ENCODE peak calls at places on chromosomes 5 and 9, in four cellular contexts. K is pancreas, U is breast epithelium, H is body of pancreas. R is an unnamed sample.

GRCh38 chr5:132079081-132079480 is 5.5 kb downstream of the CSF2 start:
- DNase-seq in K (no peak), U (no peak), H (no peak), R (no peak)

GRCh38 chr5:151222054-151222768 is 1.7 kb downstream of the CCDC69 start:
- DNase-seq in K (peak; percentile 81), U (no peak), H (peak; percentile 84), R (no peak)

GRCh38 chr9:116504081-116504480 is 183.0 kb upstream of the TRIM32 start:
- DNase-seq in K (no peak), U (no peak), H (no peak), R (no peak)

GRCh38 chr5:76544268-76544926 is 78.8 kb downstream of the F2RL2 start:
- DNase-seq in K (peak; percentile 77), U (no peak), H (peak; percentile 87), R (peak; percentile 28)

GRCh38 chr5:137320056-137321045 is 178.8 kb downstream of the SPOCK1 start:
- DNase-seq in K (no peak), U (no peak), H (peak; percentile 54), R (peak; percentile 74)

GRCh38 chr5:34847056-34847455 is 8.1 kb downstream of the TTC23L start:
- DNase-seq in K (no peak), U (no peak), H (no peak), R (no peak)

GRCh38 chr5:9582406-9582805 is 36.5 kb upstream of the SEMA5A start:
- DNase-seq in K (no peak), U (no peak), H (no peak), R (no peak)

GRCh38 chr9:100521282-100521681 is 48.3 kb downstream of the TMEFF1 start:
- DNase-seq in K (no peak), U (no peak), H (no peak), R (no peak)

GRCh38 chr5:161085081-161085480 is 233.1 kb upstream of the ATP10B start:
- DNase-seq in K (no peak), U (no peak), H (no peak), R (no peak)

GRCh38 chr9:22401671-22402070 is 45.0 kb upstream of the DMRTA1 start:
- DNase-seq in K (no peak), U (no peak), H (no peak), R (peak; percentile 49)

GRCh38 chr5:119515192-119515591 is 62.9 kb downstream of the HSD17B4 start:
- DNase-seq in K (no peak), U (no peak), H (no peak), R (peak; percentile 9)

GRCh38 chr5:110909415-110909814 is 162.1 kb upstream of the TSLP start:
- DNase-seq in K (no peak), U (no peak), H (no peak), R (no peak)

GRCh38 chr9:78121488-78121887 is 89.9 kb upstream of the GNAQ start:
- DNase-seq in K (peak; percentile 36), U (peak; percentile 65), H (peak; percentile 75), R (peak; percentile 41)

GRCh38 chr9:122333169-122333808 is 37.5 kb upstream of the PTGS1 start:
- DNase-seq in K (no peak), U (no peak), H (no peak), R (no peak)

DNA sequence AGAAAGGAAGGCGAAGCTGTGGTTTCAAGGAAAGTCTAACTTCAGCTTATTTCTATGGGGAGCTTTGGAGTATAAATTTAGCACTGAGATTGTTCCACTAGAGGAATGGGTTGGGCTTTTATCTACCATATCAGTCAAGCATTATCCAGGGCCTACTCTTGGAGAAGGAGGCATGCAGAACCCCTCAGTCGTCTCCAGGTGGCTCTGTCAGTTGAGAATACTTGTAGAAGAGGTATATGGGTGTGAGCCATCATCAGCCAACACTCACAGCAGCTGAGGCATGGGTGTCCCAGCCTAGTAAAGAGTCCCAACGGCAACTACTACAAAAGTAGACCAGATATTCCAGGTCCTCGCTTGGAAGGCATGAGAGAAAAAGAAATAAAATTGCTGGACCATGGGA is 548.5 kb upstream of the GRAMD2B start:
- DNase-seq in K (no peak), U (no peak), H (no peak), R (no peak)
- TF ChIP-seq CTCF in K (no peak), U (no peak), H (no peak), R (no peak)

GRCh38 chr5:79829260-79829659 is 139.6 kb downstream of the CMYA5 start:
- DNase-seq in K (no peak), U (no peak), H (no peak), R (no peak)
- TF ChIP-seq CTCF in K (no peak), U (no peak), H (no peak), R (peak; percentile 17)

DNA sequence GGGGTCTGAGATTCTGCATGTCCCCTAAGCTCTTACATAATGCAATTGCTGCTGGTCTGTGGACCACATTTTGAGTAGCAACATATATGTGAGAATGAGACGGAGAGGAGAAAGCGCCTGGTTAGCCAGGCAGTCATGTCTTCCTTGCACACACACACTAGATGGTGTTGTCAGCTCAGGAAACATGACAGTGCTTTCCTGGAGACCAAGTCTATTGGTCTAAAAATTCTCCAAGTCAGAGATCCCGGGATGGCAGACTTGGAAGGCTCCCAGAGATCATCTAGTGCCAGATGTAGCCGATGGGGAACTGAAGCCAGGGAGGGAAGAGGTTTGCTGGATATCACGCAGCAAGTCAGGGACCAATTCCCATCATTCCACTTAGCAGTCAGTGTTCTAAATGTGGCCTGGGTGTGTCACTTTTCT is 53.4 kb downstream of the GALNT12 start:
- DNase-seq in K (peak; percentile 46), U (no peak), H (peak; percentile 74), R (peak; percentile 58)
- TF ChIP-seq CTCF in K (no peak), U (no peak), H (peak; percentile 72), R (peak; percentile 63)

DNA sequence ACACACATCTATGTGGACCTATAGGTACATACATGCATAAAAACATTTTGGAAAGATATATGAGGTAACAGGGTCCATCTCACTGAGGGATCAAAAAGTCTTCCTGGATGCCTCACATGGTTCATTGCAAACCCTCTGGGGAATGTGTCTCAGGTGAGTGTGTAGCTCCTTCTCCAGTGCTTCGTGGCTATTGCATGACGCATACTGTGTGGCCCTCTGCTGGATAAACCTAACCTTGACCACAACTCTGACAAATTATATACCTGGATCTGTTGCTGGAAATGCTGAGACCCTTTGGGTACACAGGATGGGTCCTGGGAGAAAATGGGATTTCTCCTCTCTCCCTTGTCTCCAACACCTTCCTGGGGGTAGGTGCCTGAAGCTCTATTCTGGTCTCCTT is 91.9 kb downstream of the JAKMIP2 start:
- DNase-seq in K (no peak), U (no peak), H (peak; percentile 29), R (no peak)
- TF ChIP-seq CTCF in K (no peak), U (no peak), H (peak; percentile 28), R (no peak)

GRCh38 chr5:124868661-124869060 is 122.2 kb upstream of the ZNF608 start:
- DNase-seq in K (no peak), U (no peak), H (no peak), R (no peak)

GRCh38 chr5:124866355-124867063 is 120.1 kb upstream of the ZNF608 start:
- DNase-seq in K (no peak), U (no peak), H (no peak), R (no peak)

GRCh38 chr5:124869481-124870033 is 123.1 kb upstream of the ZNF608 start:
- DNase-seq in K (no peak), U (no peak), H (no peak), R (no peak)

GRCh38 chr5:124867064-124867707 is 120.7 kb upstream of the ZNF608 start:
- DNase-seq in K (no peak), U (no peak), H (no peak), R (peak; percentile 72)

GRCh38 chr5:124865603-124866354 is 119.3 kb upstream of the ZNF608 start:
- DNase-seq in K (no peak), U (no peak), H (no peak), R (no peak)
- TF ChIP-seq CTCF in K (no peak), U (no peak), H (no peak), R (no peak)

GRCh38 chr9:129077236-129077635 is 3.7 kb upstream of the DOLPP1 start:
- DNase-seq in K (no peak), U (no peak), H (no peak), R (no peak)
- TF ChIP-seq CTCF in K (no peak), U (no peak), H (no peak), R (no peak)

DNA sequence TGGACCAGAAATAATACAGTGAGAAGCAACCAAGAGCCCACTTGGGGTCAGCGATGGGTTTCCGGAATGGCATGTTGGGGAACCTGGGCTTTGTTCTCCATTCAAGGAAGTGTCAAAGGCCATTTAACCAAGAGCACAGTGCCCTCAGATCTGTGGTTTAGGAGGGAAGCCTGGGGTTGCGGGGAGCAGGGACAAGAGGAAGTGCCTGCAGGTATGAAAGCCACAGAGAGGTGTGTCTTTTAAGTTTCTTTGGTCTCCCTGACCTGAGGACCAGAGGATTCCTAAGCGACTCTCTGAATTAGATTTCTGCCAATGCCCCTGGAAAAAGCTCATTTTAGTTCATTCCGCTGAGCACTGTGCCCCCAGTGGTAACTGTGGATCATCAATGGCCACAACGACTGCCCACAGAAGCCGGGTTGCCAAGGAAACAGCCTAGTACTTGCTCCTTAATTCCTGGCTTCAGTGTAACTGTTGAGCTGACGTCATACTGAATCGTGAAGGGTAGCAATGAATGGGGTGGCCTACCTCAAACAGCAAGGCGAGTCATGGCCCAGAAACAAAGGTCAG is 107.3 kb upstream of the SPIN1 start:
- DNase-seq in K (no peak), U (no peak), H (no peak), R (peak; percentile 31)
- TF ChIP-seq CTCF in K (no peak), U (no peak), H (no peak), R (no peak)

GRCh38 chr5:172187118-172188032 is 649 bp downstream of the STK10 start:
- DNase-seq in K (peak; percentile 63), U (no peak), H (peak; percentile 67), R (peak; percentile 27)

GRCh38 chr5:172188033-172188892 is at the start of gene STK10:
- DNase-seq in K (peak; percentile 94), U (peak; percentile 83), H (peak; percentile 93), R (peak; percentile 59)

GRCh38 chr5:172185096-172185461 is 2.9 kb downstream of the STK10 start:
- DNase-seq in K (no peak), U (no peak), H (no peak), R (no peak)

GRCh38 chr5:172183881-172184280 is 4.1 kb downstream of the STK10 start:
- DNase-seq in K (no peak), U (no peak), H (no peak), R (no peak)

DNA sequence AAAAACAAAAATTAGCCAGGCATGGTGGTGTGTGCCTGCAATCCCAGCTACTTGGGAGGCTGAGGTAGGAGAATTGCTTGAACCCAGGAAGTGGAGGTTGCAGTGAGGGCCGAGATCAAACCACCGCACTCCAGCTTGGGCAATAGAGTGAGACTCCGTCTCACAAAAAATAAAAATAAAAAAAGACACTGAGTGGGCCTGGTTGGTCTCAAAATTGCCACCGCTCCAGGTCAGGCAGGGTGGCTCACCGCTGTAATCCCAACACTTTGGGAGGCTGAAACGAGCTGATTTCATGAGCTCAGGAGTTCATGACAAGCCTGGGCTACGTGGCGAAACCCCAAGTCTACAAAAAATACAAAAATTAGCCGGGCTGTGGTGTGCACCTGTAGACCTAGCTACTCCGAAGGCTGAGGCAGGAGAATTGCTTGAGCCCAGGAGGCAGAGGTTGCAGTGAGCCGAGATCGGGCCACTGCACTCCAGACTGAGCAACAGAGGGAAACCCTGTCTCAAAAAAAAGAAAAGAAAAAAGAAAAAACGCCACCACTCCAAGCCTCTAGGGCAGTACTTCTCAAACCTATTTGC is 1.8 kb downstream of the STK10 start:
- DNase-seq in K (no peak), U (no peak), H (no peak), R (no peak)
- TF ChIP-seq CTCF in K (no peak), U (no peak), H (no peak), R (no peak)

DNA sequence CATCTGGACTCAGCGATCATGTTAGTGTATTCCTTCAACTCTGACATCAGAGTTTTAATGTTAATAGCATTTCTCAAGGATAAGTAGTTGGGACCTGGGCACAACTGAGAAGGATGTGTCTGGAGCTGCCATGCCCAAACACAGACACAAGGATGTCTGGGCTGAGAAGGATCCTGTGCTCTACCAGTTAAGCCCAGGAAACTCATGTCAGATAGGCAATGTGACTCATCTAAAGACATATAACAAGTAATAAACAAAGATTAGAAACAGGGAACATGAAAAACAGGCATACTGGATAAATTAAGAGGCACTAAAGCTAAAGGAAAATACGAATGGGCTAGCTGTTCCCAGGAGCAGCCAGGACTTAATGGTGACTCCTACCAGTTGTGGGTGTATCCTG is 9.1 kb upstream of the EGFLAM start:
- DNase-seq in K (no peak), U (no peak), H (no peak), R (no peak)
- TF ChIP-seq CTCF in K (no peak), U (no peak), H (no peak), R (no peak)

R was measured in astrocyte of the cerebellum.